ENCODE peak calls at places on chromosomes 5 and 9, in six cellular contexts. L is GM12878, P is A549, B is endothelial cell of umbilical vein, U is K562, X is HepG2. E is an unnamed sample.
A peak's percentile ranks its signal among the peaks of the same experiment; 100 is the strongest.

GRCh38 chr9:14320272-14321245 is 6.6 kb upstream of the NFIB start:
- DNase-seq in L (no peak), P (peak; percentile 32), B (peak; percentile 82), U (peak; percentile 35), X (no peak), E (peak; percentile 48)

GRCh38 chr5:33433303-33434255 is 7.2 kb upstream of the TARS1 start:
- DNase-seq in L (no peak), P (no peak), B (no peak), U (no peak), X (no peak), E (no peak)

GRCh38 chr5:27315541-27316282 is 277.3 kb upstream of the CDH9 start:
- DNase-seq in L (no peak), P (no peak), B (no peak), U (no peak), X (no peak), E (no peak)

GRCh38 chr5:8322478-8322877 is 453.5 kb downstream of the MTRR start:
- DNase-seq in L (no peak), P (no peak), B (no peak), U (no peak), X (no peak), E (no peak)

GRCh38 chr9:13078164-13078563 is 201.3 kb downstream of the MPDZ start:
- DNase-seq in L (no peak), P (no peak), B (no peak), U (no peak), X (no peak), E (no peak)

GRCh38 chr5:127089206-127089605 is 15.9 kb upstream of the C5orf63 start:
- DNase-seq in L (no peak), P (no peak), B (no peak), U (no peak), X (no peak), E (no peak)

GRCh38 chr5:178297751-178298150 is 65.1 kb upstream of the PHYKPL start:
- DNase-seq in L (no peak), P (no peak), B (no peak), U (no peak), X (no peak), E (no peak)

GRCh38 chr9:77735515-77735914 is 87.4 kb upstream of the GNA14 start:
- DNase-seq in L (no peak), P (no peak), B (peak; percentile 96), U (no peak), X (no peak), E (no peak)

GRCh38 chr5:139654875-139655491 is 6.8 kb downstream of the CXXC5 start:
- DNase-seq in L (no peak), P (no peak), B (no peak), U (no peak), X (no peak), E (no peak)

GRCh38 chr9:72952914-72953313 is at the start of gene ALDH1A1:
- DNase-seq in L (no peak), P (no peak), B (peak; percentile 73), U (peak; percentile 13), X (peak; percentile 68), E (peak; percentile 10)

GRCh38 chr9:127163409-127163808 is 41.0 kb upstream of the ANGPTL2 start:
- DNase-seq in L (peak; percentile 64), P (no peak), B (peak; percentile 96), U (no peak), X (peak; percentile 30), E (peak; percentile 91)

GRCh38 chr9:120918931-120919638 is 7.5 kb downstream of the TRAF1 start:
- DNase-seq in L (no peak), P (no peak), B (no peak), U (no peak), X (no peak), E (no peak)

GRCh38 chr9:91978739-91979414 is 28.8 kb upstream of the ROR2 start:
- DNase-seq in L (no peak), P (peak; percentile 46), B (peak; percentile 5), U (peak; percentile 40), X (no peak), E (peak; percentile 60)

GRCh38 chr5:88669314-88669713 is 213.7 kb downstream of the MEF2C start:
- DNase-seq in L (no peak), P (no peak), B (no peak), U (no peak), X (no peak), E (no peak)

GRCh38 chr9:113901196-113901818 is 25.2 kb downstream of the ZNF618 start:
- DNase-seq in L (no peak), P (no peak), B (no peak), U (no peak), X (no peak), E (no peak)
- TF ChIP-seq MYC in L (no peak), P (no peak), B (no peak), U (no peak), X (no peak), E (no peak)

GRCh38 chr5:73104326-73104725 is 16.0 kb upstream of the TMEM171 start:
- DNase-seq in L (no peak), P (no peak), B (no peak), U (no peak), X (no peak), E (no peak)
- TF ChIP-seq MAX in L (no peak), P (no peak), B (no peak), U (no peak), X (no peak), E (no peak)

GRCh38 chr9:82553654-82554366 is 509.1 kb downstream of the RASEF start:
- DNase-seq in L (no peak), P (no peak), B (no peak), U (no peak), X (no peak), E (peak; percentile 26)
- TF ChIP-seq MYC in L (no peak), P (no peak), B (no peak), U (no peak), X (no peak), E (no peak)

GRCh38 chr5:66224773-66225553 is 80.9 kb downstream of the SREK1 start:
- DNase-seq in L (no peak), P (no peak), B (no peak), U (no peak), X (no peak), E (no peak)

GRCh38 chr5:66224273-66224672 is 80.2 kb downstream of the SREK1 start:
- DNase-seq in L (no peak), P (no peak), B (no peak), U (no peak), X (no peak), E (no peak)

GRCh38 chr5:66222455-66222854 is 78.4 kb downstream of the SREK1 start:
- DNase-seq in L (peak; percentile 13), P (no peak), B (no peak), U (no peak), X (no peak), E (no peak)

GRCh38 chr5:66223637-66224036 is 79.5 kb downstream of the SREK1 start:
- DNase-seq in L (no peak), P (no peak), B (peak; percentile 37), U (peak; percentile 46), X (no peak), E (peak; percentile 40)
- TF ChIP-seq MAX in L (no peak), P (no peak), B (no peak), U (no peak), X (no peak), E (no peak)

GRCh38 chr5:132746592-132747063 is 598 bp upstream of the CCNI2 start:
- DNase-seq in L (no peak), P (no peak), B (peak; percentile 50), U (no peak), X (no peak), E (peak; percentile 41)

GRCh38 chr5:132747693-132748440 is 641 bp downstream of the CCNI2 start:
- DNase-seq in L (no peak), P (no peak), B (no peak), U (no peak), X (no peak), E (no peak)

GRCh38 chr5:132748522-132749000 is 1.3 kb downstream of the CCNI2 start:
- DNase-seq in L (no peak), P (no peak), B (no peak), U (no peak), X (no peak), E (no peak)

GRCh38 chr5:132749506-132749905 is 2.3 kb downstream of the CCNI2 start:
- DNase-seq in L (no peak), P (no peak), B (no peak), U (no peak), X (no peak), E (no peak)

DNA sequence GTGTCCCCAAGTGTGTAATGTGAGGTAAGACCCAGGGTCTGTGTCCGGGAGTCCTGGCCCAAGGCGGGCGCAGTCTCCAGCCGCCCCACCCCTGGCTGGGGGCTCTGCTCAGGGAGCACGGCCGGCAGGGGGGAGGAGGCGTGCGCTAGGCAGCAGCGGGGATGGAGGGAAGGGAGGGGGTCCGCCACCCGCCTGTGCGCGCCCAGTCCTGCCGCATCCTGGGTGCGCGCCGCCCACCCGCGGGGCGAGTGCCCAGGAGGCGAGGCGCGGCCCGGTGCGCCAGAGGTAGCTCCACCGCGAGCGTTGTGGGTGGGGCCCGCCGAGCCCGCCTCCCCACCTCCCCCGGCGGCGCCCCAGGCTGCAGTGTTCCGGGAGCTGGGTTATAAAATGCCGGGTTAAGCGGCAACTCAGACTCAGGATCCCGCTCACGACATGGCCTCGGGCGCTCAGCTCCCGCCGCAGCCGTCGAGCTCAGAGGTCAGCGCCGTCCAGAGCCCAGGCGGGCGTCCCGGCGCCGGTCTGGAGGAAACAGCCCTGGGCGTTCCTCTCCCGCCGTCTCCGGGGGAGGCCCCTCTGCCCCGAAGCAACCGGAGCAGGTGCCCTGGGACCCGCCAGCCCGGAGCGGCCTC is at the start of gene CCNI2:
- DNase-seq in L (no peak), P (peak; percentile 65), B (peak; percentile 29), U (no peak), X (no peak), E (peak; percentile 20)
- TF ChIP-seq MYC in L (no peak), P (no peak), B (no peak), U (no peak), X (no peak), E (no peak)

DNA sequence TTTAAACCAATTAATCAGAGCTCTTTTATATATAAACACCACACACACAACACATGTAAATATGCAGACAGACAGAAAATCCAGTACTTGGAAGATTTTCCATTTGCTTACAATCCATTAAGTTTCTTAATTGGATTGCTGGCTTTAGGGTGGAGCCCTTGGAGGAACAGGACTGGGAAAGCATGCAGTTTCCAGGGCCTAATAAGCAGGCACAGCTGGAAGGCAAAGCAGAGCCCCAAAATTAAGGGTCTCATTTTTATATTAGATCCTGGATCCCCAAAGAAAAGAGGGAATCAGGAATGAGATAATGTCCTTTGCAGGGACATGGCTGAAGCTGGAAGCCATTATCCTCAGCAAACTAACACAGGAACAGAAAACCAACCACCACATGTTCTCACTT is 13.1 kb upstream of the SMC2 start:
- DNase-seq in L (no peak), P (no peak), B (no peak), U (no peak), X (no peak), E (no peak)
- TF ChIP-seq MAX in L (no peak), P (no peak), B (no peak), U (no peak), X (no peak), E (no peak)

GRCh38 chr9:98798254-98798653 is 1.9 kb upstream of the ANKS6 start:
- DNase-seq in L (no peak), P (no peak), B (no peak), U (no peak), X (no peak), E (no peak)
- TF ChIP-seq MYC in L (no peak), P (no peak), B (no peak), U (no peak), X (no peak), E (no peak)